ENCODE peak calls at places on chromosomes 11 and 22, in eight cellular contexts. M is dorsolateral prefrontal cortex; Q is H7; J is stimulated activated CD4-positive, alpha-beta T cell treated with anti-CD3 and anti-CD28 coated beads, TNF-alpha, amount 100 ng/mL, for 1 hour; V is activated naive CD8-positive, alpha-beta T cell treated with anti-CD3 and anti-CD28 coated beads, Interleukin-2, amount 10 ng/mL, durations not matched to agents 7 days and 5 days; X is Peyer's patch; N is uterus; O is RPMI8226. E is an unnamed sample.

GRCh38 chr22:46007003-46007847 is 30.3 kb upstream of the WNT7B start:
- DNase-seq in M (no peak), Q (peak), J (no peak), V (peak), X (peak), N (peak), O (peak), E (no peak)

GRCh38 chr11:64285885-64286800 is 495 bp downstream of the GPR137 start:
- DNase-seq in M (no peak), Q (peak), J (no peak), V (no peak), X (no peak), N (no peak), O (peak), E (no peak)

GRCh38 chr22:33326540-33327295 is 268.5 kb upstream of the SYN3 start:
- DNase-seq in M (no peak), Q (no peak), J (no peak), V (no peak), X (no peak), N (no peak), O (no peak), E (no peak)

GRCh38 chr11:12102588-12103410 is 7.6 kb upstream of the MICAL2 start:
- DNase-seq in M (no peak), Q (no peak), J (no peak), V (no peak), X (peak), N (no peak), O (no peak), E (no peak)

GRCh38 chr11:23123766-23124165 is 263.5 kb upstream of the CCDC179 start:
- DNase-seq in M (no peak), Q (peak), J (no peak), V (no peak), X (no peak), N (no peak), O (no peak), E (no peak)

GRCh38 chr22:25853501-25853900 is 111.5 kb downstream of the MYO18B start:
- DNase-seq in M (no peak), Q (no peak), J (no peak), V (no peak), X (no peak), N (no peak), O (no peak), E (no peak)

GRCh38 chr11:58659404-58659803 is 36.9 kb downstream of the CNTF start:
- DNase-seq in M (no peak), Q (no peak), J (no peak), V (no peak), X (peak), N (no peak), O (no peak), E (no peak)

GRCh38 chr11:74318241-74318932 is 6.9 kb upstream of the P4HA3 start:
- DNase-seq in M (no peak), Q (no peak), J (no peak), V (no peak), X (no peak), N (no peak), O (no peak), E (no peak)

GRCh38 chr11:85806016-85806415 is 4.9 kb downstream of the SYTL2 start:
- DNase-seq in M (no peak), Q (no peak), J (no peak), V (no peak), X (no peak), N (no peak), O (no peak), E (no peak)

GRCh38 chr11:26801601-26802000 is 79.7 kb upstream of the SLC5A12 start:
- DNase-seq in M (no peak), Q (no peak), J (no peak), V (no peak), X (no peak), N (no peak), O (no peak), E (no peak)

GRCh38 chr11:123308077-123308476 is 113.0 kb upstream of the CLMP start:
- DNase-seq in M (no peak), Q (no peak), J (no peak), V (no peak), X (no peak), N (no peak), O (peak), E (no peak)

GRCh38 chr11:2833051-2833937 is 52.3 kb downstream of the CDKN1C start:
- DNase-seq in M (no peak), Q (no peak), J (no peak), V (no peak), X (no peak), N (no peak), O (no peak), E (no peak)

GRCh38 chr11:74935285-74935684 is 13.6 kb downstream of the XRRA1 start:
- DNase-seq in M (no peak), Q (no peak), J (no peak), V (no peak), X (no peak), N (no peak), O (no peak), E (no peak)

GRCh38 chr22:49297286-49297870 is 530.3 kb downstream of the BRD1 start:
- DNase-seq in M (no peak), Q (peak), J (no peak), V (no peak), X (no peak), N (no peak), O (no peak), E (no peak)

GRCh38 chr11:69525516-69526452 is 44.3 kb downstream of the LINC01488 start:
- DNase-seq in M (no peak), Q (peak), J (no peak), V (no peak), X (peak), N (no peak), O (no peak), E (no peak)

GRCh38 chr11:67303989-67304411 is 670 bp downstream of the SSH3 start:
- DNase-seq in M (no peak), Q (peak), J (no peak), V (peak), X (peak), N (peak), O (no peak), E (peak)

GRCh38 chr22:46881373-46882118 is 119.1 kb downstream of the TBC1D22A start:
- DNase-seq in M (no peak), Q (no peak), J (no peak), V (no peak), X (no peak), N (no peak), O (no peak), E (no peak)

GRCh38 chr22:44403930-44404329 is 91.2 kb upstream of the SHISAL1 start:
- DNase-seq in M (no peak), Q (no peak), J (no peak), V (no peak), X (no peak), N (no peak), O (no peak), E (no peak)

GRCh38 chr22:18042685-18043084 is 18.3 kb upstream of the MICAL3 start:
- DNase-seq in M (no peak), Q (no peak), J (no peak), V (no peak), X (no peak), N (no peak), O (no peak), E (no peak)

GRCh38 chr11:67667490-67668190 is 6.8 kb downstream of the ALDH3B2 start:
- DNase-seq in M (no peak), Q (peak), J (no peak), V (no peak), X (peak), N (no peak), O (no peak), E (no peak)

GRCh38 chr22:49435596-49435995 is 392.1 kb downstream of the BRD1 start:
- DNase-seq in M (no peak), Q (no peak), J (no peak), V (no peak), X (no peak), N (no peak), O (no peak), E (no peak)

GRCh38 chr11:19864141-19865120 is 151.8 kb downstream of the NAV2 start:
- DNase-seq in M (no peak), Q (peak), J (no peak), V (no peak), X (no peak), N (no peak), O (no peak), E (no peak)

GRCh38 chr22:49994361-49995058 is 18.1 kb downstream of the IL17REL start:
- DNase-seq in M (peak), Q (peak), J (no peak), V (no peak), X (peak), N (no peak), O (no peak), E (peak)

GRCh38 chr11:27471588-27472397 is 797 bp downstream of the LGR4 start:
- DNase-seq in M (peak), Q (peak), J (no peak), V (peak), X (peak), N (peak), O (peak), E (peak)

GRCh38 chr22:38706101-38706884 is 549 bp downstream of the GTPBP1 start:
- DNase-seq in M (peak), Q (peak), J (no peak), V (peak), X (peak), N (peak), O (peak), E (peak)

GRCh38 chr11:6833329-6833728 is 12.2 kb upstream of the OR10A5 start:
- DNase-seq in M (no peak), Q (no peak), J (no peak), V (no peak), X (no peak), N (no peak), O (no peak), E (no peak)

GRCh38 chr11:61004841-61005240 is 33.4 kb downstream of the CD6 start:
- DNase-seq in M (no peak), Q (no peak), J (no peak), V (no peak), X (no peak), N (no peak), O (peak), E (no peak)

GRCh38 chr11:68978931-68979591 is 1.7 kb downstream of the MRGPRD start:
- DNase-seq in M (no peak), Q (no peak), J (no peak), V (peak), X (peak), N (no peak), O (no peak), E (no peak)

GRCh38 chr22:31393890-31394289 is 5.5 kb upstream of the DRG1 start:
- DNase-seq in M (no peak), Q (no peak), J (no peak), V (no peak), X (no peak), N (no peak), O (no peak), E (no peak)

GRCh38 chr11:121557348-121557747 is 104.6 kb upstream of the SORL1-AS1 start:
- DNase-seq in M (no peak), Q (no peak), J (no peak), V (no peak), X (no peak), N (no peak), O (no peak), E (no peak)

GRCh38 chr11:117279711-117280376 is 11.3 kb upstream of the BACE1-AS start:
- DNase-seq in M (no peak), Q (no peak), J (no peak), V (no peak), X (no peak), N (no peak), O (no peak), E (no peak)

GRCh38 chr22:46088541-46089311 is 61.6 kb upstream of the PPARA start:
- DNase-seq in M (no peak), Q (no peak), J (no peak), V (no peak), X (no peak), N (peak), O (no peak), E (no peak)

GRCh38 chr11:70842256-70842655 is 410.1 kb downstream of the SHANK2 start:
- DNase-seq in M (no peak), Q (no peak), J (no peak), V (no peak), X (no peak), N (no peak), O (no peak), E (no peak)

GRCh38 chr11:132054822-132055221 is 684.4 kb downstream of the NTM start:
- DNase-seq in M (no peak), Q (no peak), J (no peak), V (no peak), X (no peak), N (no peak), O (no peak), E (no peak)

GRCh38 chr11:17572359-17572690 is 25.3 kb downstream of the OTOG start:
- DNase-seq in M (no peak), Q (peak), J (no peak), V (no peak), X (no peak), N (no peak), O (no peak), E (peak)

GRCh38 chr22:39003165-39003638 is 10.9 kb upstream of the APOBEC3C start:
- DNase-seq in M (peak), Q (peak), J (peak), V (peak), X (peak), N (peak), O (peak), E (peak)

GRCh38 chr22:41770715-41771452 is 29.6 kb upstream of the CCDC134 start:
- DNase-seq in M (no peak), Q (no peak), J (no peak), V (no peak), X (no peak), N (no peak), O (no peak), E (no peak)

GRCh38 chr11:102223859-102224258 is 93.4 kb upstream of the BIRC3 start:
- DNase-seq in M (no peak), Q (no peak), J (no peak), V (no peak), X (no peak), N (no peak), O (no peak), E (no peak)

GRCh38 chr22:39311592-39312400 is 7.6 kb downstream of the RPL3 start:
- DNase-seq in M (no peak), Q (peak), J (no peak), V (no peak), X (no peak), N (no peak), O (no peak), E (no peak)

E was measured in colonic mucosa.